ENCODE peak calls at places on chromosomes 1 and 21, in eight cellular contexts. E, U, B, G, Y, D, A and N are unnamed samples.
A peak's percentile ranks its signal among the peaks of the same experiment; 100 is the strongest.

GRCh38 chr1:36772837-36773495 is 261.3 kb downstream of the GRIK3 start:
- DNase-seq in G (no peak), A (no peak), Y (no peak), E (no peak), B (no peak), D (no peak), U (no peak), N (no peak)

GRCh38 chr1:187053876-187054275 is 225.1 kb downstream of the PLA2G4A start:
- DNase-seq in D (no peak), G (no peak), E (no peak), A (no peak), B (no peak), Y (no peak), U (no peak), N (no peak)

GRCh38 chr1:143497374-143497747 is 474.4 kb downstream of the FAM72C start:
- DNase-seq in U (no peak), E (no peak), B (no peak), D (peak; percentile 7), Y (no peak), G (peak; percentile 20), A (no peak), N (no peak)

GRCh38 chr1:163443863-163444262 is 122.1 kb downstream of the NUF2 start:
- DNase-seq in E (no peak), A (no peak), Y (no peak), D (no peak), U (no peak), B (no peak), G (no peak), N (no peak)

GRCh38 chr1:92840600-92840999 is 8.8 kb downstream of the RPL5 start:
- DNase-seq in U (no peak), Y (no peak), A (no peak), G (no peak), B (no peak), D (no peak), E (no peak), N (no peak)

GRCh38 chr1:214005716-214006115 is 17.9 kb downstream of the PROX1 start:
- DNase-seq in Y (no peak), U (no peak), G (no peak), E (no peak), D (no peak), B (no peak), A (no peak), N (no peak)

GRCh38 chr1:201448981-201449380 is 20.0 kb downstream of the PHLDA3 start:
- DNase-seq in Y (peak; percentile 23), G (no peak), E (no peak), A (no peak), U (no peak), B (no peak), D (no peak), N (no peak)

GRCh38 chr1:229863651-229864545 is 203.1 kb upstream of the GALNT2 start:
- DNase-seq in U (no peak), E (no peak), B (no peak), Y (no peak), D (no peak), G (no peak), A (no peak), N (no peak)

GRCh38 chr1:222171005-222171404 is 376.9 kb downstream of the HHIPL2 start:
- DNase-seq in A (no peak), E (no peak), U (no peak), B (peak; percentile 72), G (no peak), Y (peak; percentile 14), D (no peak), N (peak; percentile 63)

GRCh38 chr21:42471206-42471605 is 24.8 kb downstream of the RSPH1 start:
- DNase-seq in U (no peak), D (no peak), A (peak; percentile 18), G (no peak), Y (no peak), E (no peak), B (no peak), N (no peak)

GRCh38 chr1:210477328-210477924 is 148.7 kb downstream of the HHAT start:
- DNase-seq in Y (no peak), D (no peak), B (no peak), U (no peak), G (no peak), E (no peak), A (no peak), N (no peak)

GRCh38 chr1:179143332-179143731 is 61.5 kb downstream of the TOR3A start:
- DNase-seq in E (no peak), D (no peak), G (no peak), B (peak; percentile 94), A (no peak), Y (no peak), U (peak; percentile 74), N (peak; percentile 96)

GRCh38 chr1:198892065-198892464 is 253.2 kb downstream of the PTPRC start:
- DNase-seq in U (peak; percentile 61), A (no peak), G (no peak), B (peak; percentile 88), Y (no peak), E (no peak), D (no peak), N (peak; percentile 76)

GRCh38 chr21:40373760-40374159 is 473.2 kb downstream of the DSCAM start:
- DNase-seq in D (no peak), E (no peak), Y (no peak), G (no peak), B (no peak), U (no peak), A (no peak), N (no peak)

GRCh38 chr1:83901547-83902155 is 97.3 kb downstream of the TTLL7 start:
- DNase-seq in B (peak; percentile 67), U (peak; percentile 43), Y (peak; percentile 76), E (no peak), D (peak; percentile 73), A (peak; percentile 49), G (no peak), N (peak; percentile 66)

GRCh38 chr1:83910461-83910860 is 88.5 kb downstream of the TTLL7 start:
- DNase-seq in G (no peak), A (no peak), E (no peak), U (no peak), B (peak; percentile 67), Y (no peak), D (no peak), N (no peak)

GRCh38 chr1:83909687-83910086 is 89.2 kb downstream of the TTLL7 start:
- DNase-seq in B (peak; percentile 34), A (no peak), E (no peak), D (no peak), U (no peak), G (no peak), Y (no peak), N (peak; percentile 40)

GRCh38 chr1:83900530-83900929 is 98.4 kb downstream of the TTLL7 start:
- DNase-seq in B (peak; percentile 44), G (no peak), Y (no peak), A (no peak), U (no peak), E (no peak), D (no peak), N (peak; percentile 42)

DNA sequence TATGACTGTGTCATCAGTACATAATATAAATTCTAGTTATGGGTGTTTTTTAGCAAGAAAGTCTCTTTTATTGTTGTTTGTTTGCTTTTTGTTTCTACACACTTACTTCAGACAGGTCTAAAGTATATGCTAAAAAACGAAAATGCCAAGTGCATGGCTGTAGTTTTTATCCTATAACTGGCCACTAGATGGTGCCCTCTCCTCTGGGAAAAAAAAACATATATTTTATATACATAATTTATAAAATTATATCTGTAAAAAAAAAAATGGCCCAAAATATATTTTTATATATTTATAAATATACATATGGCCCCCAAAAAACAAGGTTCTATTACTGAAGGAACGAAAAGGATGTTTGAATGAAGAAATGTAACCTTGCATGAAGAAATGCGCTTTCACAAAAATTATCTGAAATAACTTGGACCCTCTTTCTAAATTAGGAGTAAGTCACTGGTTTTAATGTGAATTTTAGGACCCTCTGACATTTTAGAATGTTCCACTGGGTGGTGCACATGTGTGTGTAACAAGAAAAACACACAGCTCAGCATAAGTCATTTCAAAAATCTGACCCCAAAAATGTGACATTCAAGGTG is 93.5 kb downstream of the TTLL7 start:
- DNase-seq in Y (no peak), B (peak; percentile 48), U (no peak), D (no peak), G (no peak), A (no peak), E (no peak), N (peak; percentile 13)
- TF ChIP-seq CTCF in Y (peak; percentile 18), B (peak; percentile 62), U (peak; percentile 75), D (peak; percentile 64), G (peak; percentile 69), A (peak; percentile 43), E (peak; percentile 52), N (peak; percentile 70)

GRCh38 chr1:84691139-84691783 is 1.0 kb upstream of the SSX2IP start:
- DNase-seq in G (no peak), E (no peak), B (no peak), U (no peak), D (no peak), Y (no peak), A (no peak), N (no peak)
- H3K4me3 ChIP-seq in G (peak overlapping the region; percentile 82), E (peak overlapping the region; percentile 83), B (peak overlapping the region; percentile 76), U (peak overlapping the region; percentile 73), D (peak overlapping the region; percentile 90), Y (no peak overlapping the region), A (peak overlapping the region; percentile 88), N (peak overlapping the region; percentile 72)

GRCh38 chr1:65939187-65939586 is 146.5 kb downstream of the PDE4B start:
- DNase-seq in B (no peak), A (no peak), D (no peak), Y (no peak), G (no peak), U (no peak), E (no peak), N (no peak)

GRCh38 chr1:65946376-65946775 is 153.7 kb downstream of the PDE4B start:
- DNase-seq in B (no peak), A (no peak), D (no peak), G (no peak), Y (no peak), U (no peak), E (no peak), N (no peak)

GRCh38 chr1:65939636-65940035 is 146.9 kb downstream of the PDE4B start:
- DNase-seq in B (peak; percentile 48), U (no peak), Y (no peak), E (no peak), A (no peak), D (no peak), G (peak; percentile 52), N (peak; percentile 24)

GRCh38 chr1:65940131-65940530 is 147.4 kb downstream of the PDE4B start:
- DNase-seq in G (no peak), U (no peak), D (no peak), E (no peak), B (no peak), Y (no peak), A (no peak), N (no peak)

DNA sequence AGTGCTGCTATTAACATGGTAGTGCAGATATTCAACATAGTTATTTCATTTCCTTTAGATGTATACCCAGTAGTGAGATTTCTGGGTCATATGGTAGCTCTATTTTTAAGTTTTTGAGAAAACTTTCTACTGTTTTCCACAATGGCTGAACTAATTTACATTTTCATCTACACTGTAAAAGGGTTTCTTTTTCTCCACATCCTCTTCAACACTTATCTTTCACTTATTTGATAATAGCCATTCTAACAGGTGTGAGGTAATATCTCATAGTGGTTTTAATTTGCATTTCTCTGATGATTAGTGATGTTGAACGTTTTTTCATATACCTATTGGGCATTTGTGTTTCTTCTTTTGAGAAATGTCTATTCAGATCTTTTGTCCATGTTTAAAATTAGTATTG is 149.8 kb downstream of the PDE4B start:
- DNase-seq in D (no peak), G (no peak), Y (no peak), A (no peak), E (no peak), B (no peak), U (no peak), N (no peak)
- TF ChIP-seq CTCF in D (no peak), G (no peak), Y (no peak), A (no peak), E (no peak), B (no peak), U (no peak), N (no peak)

GRCh38 chr1:156435551-156436318 is 64.8 kb downstream of the MEF2D start:
- DNase-seq in E (no peak), G (no peak), A (no peak), B (no peak), U (no peak), D (no peak), Y (no peak), N (no peak)
- H3K4me3 ChIP-seq in E (peak overlapping the region; percentile 10), G (peak overlapping the region; percentile 51), A (peak overlapping the region; percentile 43), B (no peak overlapping the region), U (peak overlapping the region; percentile 10), D (peak overlapping the region; percentile 40), Y (no peak overlapping the region), N (peak overlapping the region; percentile 22)